ENCODE peak calls at places on chromosomes 1 and 21, in eight cellular contexts. One of them, this sample, is unnamed.

GRCh38 chr21:36079010-36079649 is 9.3 kb downstream of the CBR1 start:
- DNase-seq in non-pigmented ciliary epithelial cell: no peak
- DNase-seq in activated CD4-positive, alpha-beta T cell treated with anti-CD3 and anti-CD28 coated beads for 36 hours: peak
- DNase-seq in central memory CD4-positive, alpha-beta T cell: peak
- DNase-seq in retina: no peak
- DNase-seq in Panc1: no peak
- DNase-seq in kidney epithelial cell: no peak
- DNase-seq in AML-193: peak
- DNase-seq in this sample: no peak

GRCh38 chr1:43293171-43293570 is 7.6 kb upstream of the TIE1 start:
- DNase-seq in central memory CD4-positive, alpha-beta T cell: no peak
- DNase-seq in retina: no peak
- DNase-seq in activated CD4-positive, alpha-beta T cell treated with anti-CD3 and anti-CD28 coated beads for 36 hours: no peak
- DNase-seq in non-pigmented ciliary epithelial cell: no peak
- DNase-seq in kidney epithelial cell: no peak
- DNase-seq in AML-193: no peak
- DNase-seq in Panc1: no peak
- DNase-seq in this sample: no peak

GRCh38 chr1:52400131-52400530 is 4.1 kb downstream of the ORC1 start:
- DNase-seq in retina: no peak
- DNase-seq in Panc1: no peak
- DNase-seq in kidney epithelial cell: no peak
- DNase-seq in AML-193: no peak
- DNase-seq in activated CD4-positive, alpha-beta T cell treated with anti-CD3 and anti-CD28 coated beads for 36 hours: no peak
- DNase-seq in central memory CD4-positive, alpha-beta T cell: no peak
- DNase-seq in non-pigmented ciliary epithelial cell: no peak
- DNase-seq in this sample: no peak

GRCh38 chr1:14973773-14974172 is 179.8 kb upstream of the TMEM51 start:
- DNase-seq in retina: no peak
- DNase-seq in AML-193: no peak
- DNase-seq in activated CD4-positive, alpha-beta T cell treated with anti-CD3 and anti-CD28 coated beads for 36 hours: no peak
- DNase-seq in kidney epithelial cell: no peak
- DNase-seq in Panc1: no peak
- DNase-seq in non-pigmented ciliary epithelial cell: no peak
- DNase-seq in central memory CD4-positive, alpha-beta T cell: no peak
- DNase-seq in this sample: no peak

GRCh38 chr1:15808955-15809354 is 1.5 kb upstream of the UQCRHL start:
- DNase-seq in retina: no peak
- DNase-seq in kidney epithelial cell: no peak
- DNase-seq in central memory CD4-positive, alpha-beta T cell: no peak
- DNase-seq in non-pigmented ciliary epithelial cell: no peak
- DNase-seq in Panc1: no peak
- DNase-seq in activated CD4-positive, alpha-beta T cell treated with anti-CD3 and anti-CD28 coated beads for 36 hours: no peak
- DNase-seq in AML-193: no peak
- DNase-seq in this sample: no peak

GRCh38 chr1:115593365-115594259 is 48.2 kb upstream of the VANGL1 start:
- DNase-seq in kidney epithelial cell: no peak
- DNase-seq in non-pigmented ciliary epithelial cell: no peak
- DNase-seq in Panc1: no peak
- DNase-seq in central memory CD4-positive, alpha-beta T cell: no peak
- DNase-seq in retina: no peak
- DNase-seq in activated CD4-positive, alpha-beta T cell treated with anti-CD3 and anti-CD28 coated beads for 36 hours: no peak
- DNase-seq in AML-193: no peak
- DNase-seq in this sample: no peak

GRCh38 chr1:110672001-110672752 is 2.6 kb downstream of the KCNA3 start:
- DNase-seq in retina: peak
- DNase-seq in kidney epithelial cell: no peak
- DNase-seq in central memory CD4-positive, alpha-beta T cell: peak
- DNase-seq in AML-193: no peak
- DNase-seq in Panc1: no peak
- DNase-seq in non-pigmented ciliary epithelial cell: no peak
- DNase-seq in activated CD4-positive, alpha-beta T cell treated with anti-CD3 and anti-CD28 coated beads for 36 hours: peak
- DNase-seq in this sample: peak

GRCh38 chr1:208101661-208102431 is 142.3 kb downstream of the PLXNA2 start:
- DNase-seq in central memory CD4-positive, alpha-beta T cell: no peak
- DNase-seq in activated CD4-positive, alpha-beta T cell treated with anti-CD3 and anti-CD28 coated beads for 36 hours: no peak
- DNase-seq in non-pigmented ciliary epithelial cell: no peak
- DNase-seq in retina: peak
- DNase-seq in AML-193: no peak
- DNase-seq in Panc1: no peak
- DNase-seq in kidney epithelial cell: no peak
- DNase-seq in this sample: no peak

GRCh38 chr21:39373634-39374033 is 24.7 kb upstream of the HMGN1 start:
- DNase-seq in central memory CD4-positive, alpha-beta T cell: no peak
- DNase-seq in Panc1: no peak
- DNase-seq in AML-193: no peak
- DNase-seq in non-pigmented ciliary epithelial cell: no peak
- DNase-seq in retina: no peak
- DNase-seq in activated CD4-positive, alpha-beta T cell treated with anti-CD3 and anti-CD28 coated beads for 36 hours: no peak
- DNase-seq in kidney epithelial cell: no peak
- DNase-seq in this sample: peak

GRCh38 chr1:218304281-218305039 is 19.4 kb downstream of the RRP15 start:
- DNase-seq in central memory CD4-positive, alpha-beta T cell: no peak
- DNase-seq in retina: no peak
- DNase-seq in AML-193: no peak
- DNase-seq in non-pigmented ciliary epithelial cell: no peak
- DNase-seq in kidney epithelial cell: peak
- DNase-seq in Panc1: no peak
- DNase-seq in activated CD4-positive, alpha-beta T cell treated with anti-CD3 and anti-CD28 coated beads for 36 hours: peak
- DNase-seq in this sample: no peak

GRCh38 chr1:244860914-244861610 is 3.3 kb downstream of the HNRNPU start:
- DNase-seq in AML-193: no peak
- DNase-seq in non-pigmented ciliary epithelial cell: no peak
- DNase-seq in retina: no peak
- DNase-seq in activated CD4-positive, alpha-beta T cell treated with anti-CD3 and anti-CD28 coated beads for 36 hours: no peak
- DNase-seq in Panc1: no peak
- DNase-seq in central memory CD4-positive, alpha-beta T cell: no peak
- DNase-seq in kidney epithelial cell: no peak
- DNase-seq in this sample: no peak

GRCh38 chr21:41763398-41763931 is 3.4 kb downstream of the RIPK4 start:
- DNase-seq in AML-193: no peak
- DNase-seq in Panc1: no peak
- DNase-seq in central memory CD4-positive, alpha-beta T cell: no peak
- DNase-seq in kidney epithelial cell: no peak
- DNase-seq in activated CD4-positive, alpha-beta T cell treated with anti-CD3 and anti-CD28 coated beads for 36 hours: no peak
- DNase-seq in non-pigmented ciliary epithelial cell: no peak
- DNase-seq in retina: no peak
- DNase-seq in this sample: no peak

GRCh38 chr1:211643324-211644212 is 31.9 kb downstream of the NEK2 start:
- DNase-seq in kidney epithelial cell: no peak
- DNase-seq in AML-193: no peak
- DNase-seq in central memory CD4-positive, alpha-beta T cell: peak
- DNase-seq in Panc1: no peak
- DNase-seq in retina: peak
- DNase-seq in activated CD4-positive, alpha-beta T cell treated with anti-CD3 and anti-CD28 coated beads for 36 hours: peak
- DNase-seq in non-pigmented ciliary epithelial cell: no peak
- DNase-seq in this sample: no peak

GRCh38 chr21:46184625-46185555 is 631 bp upstream of the SPATC1L start:
- DNase-seq in Panc1: no peak
- DNase-seq in retina: peak
- DNase-seq in kidney epithelial cell: peak
- DNase-seq in AML-193: peak
- DNase-seq in activated CD4-positive, alpha-beta T cell treated with anti-CD3 and anti-CD28 coated beads for 36 hours: peak
- DNase-seq in central memory CD4-positive, alpha-beta T cell: peak
- DNase-seq in non-pigmented ciliary epithelial cell: peak
- DNase-seq in this sample: peak

GRCh38 chr1:53121319-53122172 is 20.9 kb downstream of the SLC1A7 start:
- DNase-seq in Panc1: no peak
- DNase-seq in AML-193: no peak
- DNase-seq in activated CD4-positive, alpha-beta T cell treated with anti-CD3 and anti-CD28 coated beads for 36 hours: peak
- DNase-seq in non-pigmented ciliary epithelial cell: no peak
- DNase-seq in kidney epithelial cell: peak
- DNase-seq in retina: peak
- DNase-seq in central memory CD4-positive, alpha-beta T cell: no peak
- DNase-seq in this sample: no peak

GRCh38 chr1:119686661-119687060 is 25.1 kb upstream of the PHGDH start:
- DNase-seq in activated CD4-positive, alpha-beta T cell treated with anti-CD3 and anti-CD28 coated beads for 36 hours: no peak
- DNase-seq in AML-193: no peak
- DNase-seq in central memory CD4-positive, alpha-beta T cell: no peak
- DNase-seq in Panc1: no peak
- DNase-seq in retina: no peak
- DNase-seq in non-pigmented ciliary epithelial cell: no peak
- DNase-seq in kidney epithelial cell: no peak
- DNase-seq in this sample: no peak

GRCh38 chr1:34980715-34981114 is 4.4 kb downstream of the TMEM35B start:
- DNase-seq in central memory CD4-positive, alpha-beta T cell: no peak
- DNase-seq in Panc1: no peak
- DNase-seq in AML-193: no peak
- DNase-seq in activated CD4-positive, alpha-beta T cell treated with anti-CD3 and anti-CD28 coated beads for 36 hours: no peak
- DNase-seq in non-pigmented ciliary epithelial cell: no peak
- DNase-seq in retina: no peak
- DNase-seq in kidney epithelial cell: no peak
- DNase-seq in this sample: no peak

GRCh38 chr1:240579511-240579910 is 32.4 kb downstream of the GREM2 start:
- DNase-seq in retina: no peak
- DNase-seq in non-pigmented ciliary epithelial cell: no peak
- DNase-seq in activated CD4-positive, alpha-beta T cell treated with anti-CD3 and anti-CD28 coated beads for 36 hours: no peak
- DNase-seq in AML-193: no peak
- DNase-seq in Panc1: no peak
- DNase-seq in kidney epithelial cell: no peak
- DNase-seq in central memory CD4-positive, alpha-beta T cell: no peak
- DNase-seq in this sample: no peak

GRCh38 chr1:3186526-3186921 is 117.5 kb downstream of the PRDM16 start:
- DNase-seq in retina: peak
- DNase-seq in non-pigmented ciliary epithelial cell: peak
- DNase-seq in central memory CD4-positive, alpha-beta T cell: no peak
- DNase-seq in activated CD4-positive, alpha-beta T cell treated with anti-CD3 and anti-CD28 coated beads for 36 hours: no peak
- DNase-seq in kidney epithelial cell: no peak
- DNase-seq in AML-193: no peak
- DNase-seq in Panc1: no peak
- DNase-seq in this sample: peak